ENCODE peak calls at places on chromosomes 5 and 9, in eight cellular contexts. O is endothelial cell; J is CD8-positive, alpha-beta T cell; Y is adrenal gland; R is progenitor cell of endocrine pancreas; M is endothelial cell of umbilical vein; B is neural progenitor cell; G is choroid plexus epithelial cell. E is an unnamed sample.

GRCh38 chr9:127971357-127972315 is 9.2 kb downstream of the EEIG1 start:
- DNase-seq in M (no peak), O (no peak), J (no peak), G (peak), B (peak), Y (peak), R (no peak), E (no peak)

GRCh38 chr9:14533867-14534650 is 159.2 kb downstream of the ZDHHC21 start:
- DNase-seq in G (no peak), B (no peak), Y (no peak), R (no peak), J (no peak), O (no peak), M (no peak), E (no peak)

GRCh38 chr9:97853056-97853843 is at the start of gene FOXE1:
- DNase-seq in J (no peak), O (no peak), R (no peak), Y (no peak), G (no peak), M (no peak), B (peak), E (no peak)

GRCh38 chr5:81779125-81779934 is 28.4 kb upstream of the SSBP2 start:
- DNase-seq in M (peak), G (peak), B (no peak), Y (peak), R (no peak), O (no peak), J (peak), E (no peak)

GRCh38 chr5:133113331-133114061 is 61.7 kb downstream of the HSPA4 start:
- DNase-seq in Y (no peak), M (no peak), B (no peak), R (no peak), J (no peak), G (peak), O (no peak), E (no peak)

GRCh38 chr5:103422756-103423155 is 139.8 kb downstream of the NUDT12 start:
- DNase-seq in Y (no peak), G (no peak), M (no peak), R (no peak), B (no peak), J (no peak), O (no peak), E (no peak)

GRCh38 chr5:37248387-37248969 is 698 bp downstream of the CPLANE1 start:
- DNase-seq in O (no peak), R (no peak), G (peak), J (no peak), Y (no peak), B (peak), M (no peak), E (no peak)

GRCh38 chr9:107675476-107676264 is 186.1 kb upstream of the KLF4 start:
- DNase-seq in R (no peak), M (no peak), J (no peak), O (no peak), B (no peak), G (no peak), Y (no peak), E (no peak)

GRCh38 chr5:81397169-81397568 is 3.2 kb upstream of the ACOT12 start:
- DNase-seq in R (no peak), M (peak), Y (peak), B (no peak), J (no peak), G (peak), O (no peak), E (no peak)

GRCh38 chr9:134932656-134933055 is 14.9 kb upstream of the FCN1 start:
- DNase-seq in J (no peak), O (no peak), Y (no peak), M (no peak), B (no peak), G (no peak), R (no peak), E (no peak)

GRCh38 chr9:132694144-132694543 is 23.9 kb downstream of the GTF3C4 start:
- DNase-seq in G (peak), B (peak), R (no peak), Y (no peak), M (no peak), O (no peak), J (no peak), E (no peak)
- TF ChIP-seq CTCF in G (peak), B (peak), R (peak), Y (no peak), M (no peak), O (no peak), J (no peak), E (no peak)

GRCh38 chr5:2148312-2149195 is 265.8 kb upstream of the IRX4 start:
- DNase-seq in Y (no peak), O (no peak), R (no peak), B (no peak), J (no peak), M (no peak), G (peak), E (no peak)

GRCh38 chr5:2143646-2144386 is 261.1 kb upstream of the IRX4 start:
- DNase-seq in R (no peak), G (no peak), B (no peak), O (no peak), J (no peak), M (no peak), Y (no peak), E (no peak)

GRCh38 chr5:2143088-2143487 is 260.4 kb upstream of the IRX4 start:
- DNase-seq in R (no peak), J (no peak), Y (no peak), G (no peak), M (no peak), B (no peak), O (no peak), E (no peak)

GRCh38 chr5:2149196-2149541 is 266.4 kb upstream of the IRX4 start:
- DNase-seq in J (no peak), B (no peak), O (no peak), G (peak), M (no peak), Y (no peak), R (no peak), E (no peak)

DNA sequence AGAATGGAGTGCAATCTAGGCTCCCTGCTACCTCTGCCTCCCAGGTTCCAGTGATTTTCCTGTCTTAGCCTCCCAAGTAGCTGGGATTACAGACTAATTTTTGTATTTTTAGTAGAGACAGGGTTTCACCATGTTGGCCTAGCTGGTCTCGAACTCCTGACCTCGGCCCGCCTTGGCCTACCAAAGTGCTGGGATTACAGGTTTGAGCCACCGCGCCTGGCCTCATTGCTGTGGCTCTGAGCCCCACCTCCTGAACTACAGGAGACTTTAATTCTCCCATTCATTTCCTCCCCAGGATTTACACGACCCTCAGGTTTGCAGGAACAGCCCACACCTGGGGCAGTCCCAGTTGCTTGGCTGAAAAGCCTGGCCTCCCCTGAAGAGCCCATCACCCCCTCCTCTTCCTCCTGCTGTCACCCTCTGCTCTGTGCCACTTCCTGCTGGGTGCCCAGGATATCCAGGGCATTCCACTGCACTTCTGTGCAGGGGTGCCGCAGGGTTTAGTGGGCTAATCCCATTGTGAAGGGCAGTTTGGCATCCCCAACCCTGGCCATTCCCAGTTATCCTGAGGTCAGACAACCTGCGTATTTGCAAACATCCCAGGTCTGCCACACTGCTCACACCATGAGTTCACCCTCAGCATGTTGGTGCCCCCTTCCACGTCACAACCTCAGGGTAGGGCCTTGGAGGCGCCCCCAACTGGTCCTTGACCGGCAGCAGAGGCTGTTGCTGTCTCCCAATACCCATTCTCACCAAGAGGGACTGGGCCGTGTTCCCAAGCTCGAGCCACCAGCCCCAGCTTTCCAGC is 265.0 kb upstream of the IRX4 start:
- DNase-seq in R (no peak), J (no peak), O (no peak), B (no peak), G (no peak), M (no peak), Y (no peak), E (no peak)
- TF ChIP-seq CTCF in R (no peak), J (no peak), O (no peak), B (no peak), G (no peak), M (no peak), Y (no peak), E (no peak)

GRCh38 chr5:154464435-154464834 is 13.6 kb downstream of the HAND1 start:
- DNase-seq in J (no peak), G (no peak), B (no peak), Y (no peak), O (no peak), M (no peak), R (no peak), E (no peak)

GRCh38 chr5:154465169-154465568 is 12.9 kb downstream of the HAND1 start:
- DNase-seq in J (no peak), M (no peak), B (no peak), R (no peak), Y (peak), O (no peak), G (peak), E (no peak)

GRCh38 chr5:154460172-154460571 is 14.4 kb downstream of the SAP30L start:
- DNase-seq in B (no peak), R (no peak), M (no peak), O (no peak), J (no peak), Y (no peak), G (no peak), E (no peak)

GRCh38 chr5:154459015-154459414 is 13.2 kb downstream of the SAP30L start:
- DNase-seq in J (no peak), Y (no peak), O (no peak), B (no peak), M (no peak), R (no peak), G (no peak), E (no peak)

DNA sequence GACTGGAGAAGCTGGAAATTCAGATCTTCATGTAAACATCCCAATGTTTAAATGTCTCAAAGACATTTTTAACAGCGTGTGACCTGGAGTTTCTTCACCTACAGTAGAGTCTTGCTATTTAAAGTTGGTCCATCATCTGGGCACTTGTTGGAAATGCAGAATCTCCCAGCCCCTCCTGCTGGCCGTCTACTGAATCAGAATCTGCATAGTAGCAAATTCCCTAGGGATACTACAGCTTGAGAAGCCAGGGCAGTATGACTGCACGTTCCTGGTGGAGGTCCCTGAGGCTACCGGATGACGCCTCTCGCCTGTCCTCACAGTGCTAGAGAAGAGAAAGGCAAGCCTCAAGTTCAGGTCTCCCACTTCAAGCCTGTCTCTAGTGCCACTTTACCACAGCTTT is 15.7 kb downstream of the SAP30L start:
- DNase-seq in Y (no peak), O (no peak), G (peak), R (no peak), J (no peak), M (no peak), B (no peak), E (no peak)
- TF ChIP-seq CTCF in Y (no peak), O (peak), G (peak), R (peak), J (no peak), M (no peak), B (peak), E (peak)

DNA sequence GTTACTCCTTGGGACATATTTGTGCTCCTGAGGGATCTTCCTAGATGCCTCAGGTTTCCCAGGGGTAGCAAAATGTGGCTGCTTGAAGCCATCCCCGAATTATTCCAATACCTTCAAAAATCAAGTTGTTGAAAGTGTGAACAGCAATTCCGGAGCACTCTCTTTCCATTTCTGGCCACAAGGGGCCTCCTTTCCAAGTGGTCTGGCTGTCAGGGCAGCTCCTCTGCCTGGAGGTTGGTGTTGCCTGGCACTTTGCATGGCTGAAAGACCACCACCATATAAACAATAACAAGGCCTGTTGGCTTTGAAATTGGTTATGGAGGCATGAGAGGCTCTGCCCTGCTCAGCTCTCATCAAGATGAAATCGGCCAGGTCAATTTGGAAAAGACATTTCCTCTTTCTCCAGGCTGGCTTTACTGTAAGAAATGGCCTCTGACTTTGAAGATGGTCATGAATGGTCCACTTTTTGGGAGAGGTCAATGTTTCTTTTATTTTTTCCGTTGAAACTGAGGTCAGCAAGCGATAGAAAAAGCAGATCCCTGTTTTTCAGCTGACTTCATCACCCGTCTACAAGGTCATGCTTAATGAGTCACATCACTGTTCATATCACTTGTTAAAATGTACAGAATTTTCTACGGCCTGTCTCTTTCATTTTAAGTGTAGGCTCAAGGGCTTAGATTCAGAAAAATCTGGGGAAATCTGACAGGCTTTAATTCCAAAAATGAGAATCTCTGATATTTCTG is 481.1 kb upstream of the ZNF608 start:
- DNase-seq in O (peak), J (no peak), B (peak), M (peak), G (peak), R (no peak), Y (peak), E (peak)
- TF ChIP-seq CTCF in O (peak), J (no peak), B (peak), M (peak), G (peak), R (peak), Y (peak), E (peak)

DNA sequence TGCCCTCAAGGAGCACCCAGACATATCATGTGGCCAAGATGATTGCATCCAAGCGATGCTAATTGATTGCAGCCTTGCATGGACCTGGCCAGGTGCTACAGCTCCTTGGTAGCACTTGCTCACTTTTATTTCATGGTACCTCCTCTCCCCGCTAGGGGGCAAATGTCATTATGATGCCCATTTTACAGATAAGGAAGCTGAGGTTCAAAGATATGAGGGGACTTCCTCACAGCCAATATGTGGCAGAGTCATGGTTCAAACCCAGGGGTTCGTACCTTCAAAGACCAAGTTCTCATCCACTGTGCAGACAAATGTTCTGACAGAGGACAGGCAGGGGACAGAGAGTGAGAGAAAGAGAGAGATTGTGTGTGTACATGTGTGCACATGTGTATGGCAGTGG is 21.9 kb upstream of the KCNMB1 start:
- DNase-seq in O (no peak), R (no peak), M (no peak), Y (no peak), J (no peak), G (no peak), B (no peak), E (no peak)
- TF ChIP-seq CTCF in O (no peak), R (no peak), M (no peak), Y (no peak), J (no peak), G (no peak), B (no peak), E (no peak)

GRCh38 chr9:93633492-93634221 is 57.3 kb downstream of the PHF2 start:
- DNase-seq in J (no peak), O (no peak), R (no peak), B (no peak), G (no peak), Y (no peak), M (no peak), E (no peak)

GRCh38 chr9:93636172-93636661 is 59.8 kb downstream of the PHF2 start:
- DNase-seq in M (no peak), G (no peak), Y (no peak), O (no peak), R (no peak), B (no peak), J (no peak), E (no peak)

GRCh38 chr9:93636667-93637066 is 60.3 kb downstream of the PHF2 start:
- DNase-seq in Y (no peak), J (no peak), M (no peak), O (no peak), B (no peak), G (no peak), R (no peak), E (no peak)

GRCh38 chr9:93634311-93635185 is 58.2 kb downstream of the PHF2 start:
- DNase-seq in R (no peak), O (no peak), G (no peak), Y (peak), M (no peak), J (no peak), B (no peak), E (no peak)

DNA sequence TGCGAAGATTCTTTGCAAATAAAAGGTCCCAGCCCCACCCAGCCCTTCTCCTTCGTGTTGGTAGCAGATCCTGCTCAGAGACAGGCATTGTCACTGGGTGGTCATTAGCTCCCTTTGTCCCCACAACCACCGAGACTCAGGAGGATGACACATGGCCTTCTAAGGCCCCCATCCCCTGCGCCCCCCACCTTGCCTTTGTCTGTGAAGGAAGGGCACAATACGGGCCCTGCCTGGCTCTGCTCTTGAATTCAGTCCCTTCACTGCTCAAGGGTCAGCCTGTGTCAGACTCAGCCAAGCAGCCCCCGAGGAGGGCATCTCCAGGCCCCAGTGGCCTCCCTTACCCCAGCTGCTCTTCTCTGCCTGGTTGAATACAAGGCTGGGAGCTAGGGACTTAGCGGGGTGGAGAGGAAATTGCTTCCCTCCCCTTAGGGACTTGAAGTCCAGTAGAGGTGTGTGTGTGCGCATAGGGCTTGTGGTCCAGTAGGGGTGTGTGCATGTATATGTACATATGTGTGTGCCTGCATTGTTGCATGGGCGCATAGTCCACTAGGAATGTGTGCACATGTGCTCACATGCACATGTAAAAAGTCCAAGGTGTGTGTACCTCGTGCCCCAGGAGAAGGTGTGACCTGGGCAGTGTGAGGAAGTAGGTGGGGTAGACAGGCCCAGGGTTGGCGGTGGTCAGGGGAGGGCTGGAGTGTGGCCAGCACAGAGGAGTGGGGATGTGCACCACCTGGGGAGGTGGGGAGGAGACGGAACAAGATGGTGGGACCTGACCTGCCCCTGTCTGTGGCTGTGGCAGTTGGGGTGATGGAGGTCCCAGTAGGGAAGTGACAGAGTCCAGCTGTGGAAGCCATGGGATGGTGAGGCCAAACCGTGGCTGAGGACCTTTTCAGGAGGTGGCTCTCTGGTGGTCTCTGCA is 59.1 kb downstream of the PHF2 start:
- DNase-seq in Y (no peak), J (no peak), O (no peak), R (no peak), G (no peak), M (no peak), B (no peak), E (no peak)
- TF ChIP-seq CTCF in Y (no peak), J (no peak), O (no peak), R (no peak), G (no peak), M (no peak), B (no peak), E (no peak)

GRCh38 chr5:39696672-39697398 is 272.1 kb upstream of the DAB2 start:
- DNase-seq in Y (no peak), M (no peak), O (no peak), J (no peak), R (no peak), B (no peak), G (peak), E (no peak)

GRCh38 chr5:39697891-39698290 is 273.1 kb upstream of the DAB2 start:
- DNase-seq in O (no peak), B (no peak), R (no peak), M (no peak), G (no peak), Y (no peak), J (no peak), E (no peak)

GRCh38 chr5:39689919-39690318 is 265.1 kb upstream of the DAB2 start:
- DNase-seq in J (no peak), B (no peak), G (no peak), M (no peak), R (no peak), Y (no peak), O (no peak), E (no peak)

GRCh38 chr5:39691136-39691535 is 266.4 kb upstream of the DAB2 start:
- DNase-seq in M (no peak), B (no peak), R (no peak), J (no peak), G (no peak), Y (no peak), O (no peak), E (no peak)

GRCh38 chr5:39691993-39692392 is 267.2 kb upstream of the DAB2 start:
- DNase-seq in G (peak), O (no peak), J (no peak), M (peak), Y (no peak), B (no peak), R (no peak), E (no peak)
- TF ChIP-seq CTCF in G (peak), O (peak), J (no peak), M (peak), Y (no peak), B (peak), R (peak), E (no peak)

DNA sequence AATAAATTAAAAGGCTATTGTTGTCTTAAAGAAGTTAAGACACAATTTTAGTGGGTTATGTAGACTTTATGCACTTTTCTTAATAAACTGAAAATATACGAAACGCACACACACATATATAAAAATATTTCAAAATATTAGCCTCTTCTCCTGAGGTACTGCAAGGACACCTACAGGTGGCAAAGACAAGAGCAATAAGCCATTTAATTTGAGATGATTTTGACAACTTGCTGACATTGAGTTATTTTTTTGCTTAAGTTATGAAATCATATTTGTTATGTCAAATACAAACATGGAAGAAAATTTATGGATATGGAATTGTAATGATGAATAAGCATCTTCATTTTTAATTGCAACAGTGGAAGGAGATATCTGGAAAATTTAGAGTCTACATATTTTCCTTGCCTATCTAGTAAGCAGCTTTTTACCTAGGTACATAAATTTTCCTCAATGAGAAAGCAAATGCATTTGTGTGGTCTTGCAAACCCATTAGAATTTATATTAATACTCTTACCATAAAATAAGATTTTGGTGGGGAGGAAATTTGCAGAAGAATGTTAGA is 301.6 kb downstream of the ISL1 start:
- DNase-seq in Y (no peak), O (no peak), B (no peak), G (no peak), R (no peak), J (no peak), M (peak), E (no peak)
- TF ChIP-seq CTCF in Y (no peak), O (no peak), B (peak), G (no peak), R (no peak), J (no peak), M (no peak), E (no peak)

E was measured in neural crest cell.